ENCODE peak calls at places on chromosome 15, in eight cellular contexts. V, E, H, M, A, W, J and F are unnamed samples.

GRCh38 chr15:94887406-94887805 is 656.0 kb downstream of the MCTP2 start:
- DNase-seq in V (no peak), J (no peak), W (no peak), A (peak), E (no peak), M (no peak), H (no peak), F (no peak)

GRCh38 chr15:36449662-36450145 is 129.7 kb upstream of the CDIN1 start:
- DNase-seq in J (no peak), M (no peak), W (no peak), H (no peak), E (no peak), A (peak), V (no peak), F (no peak)

GRCh38 chr15:101162701-101163483 is 89.0 kb downstream of the CHSY1 start:
- DNase-seq in A (peak), W (no peak), H (no peak), M (no peak), E (no peak), V (no peak), J (no peak), F (no peak)

GRCh38 chr15:34721802-34722795 is 32.7 kb downstream of the GJD2 start:
- DNase-seq in V (no peak), H (peak), W (no peak), M (peak), A (peak), J (peak), E (no peak), F (no peak)

GRCh38 chr15:96316953-96317629 is 13.4 kb upstream of the NR2F2 start:
- DNase-seq in H (peak), E (no peak), J (no peak), V (no peak), A (no peak), M (no peak), W (no peak), F (no peak)

GRCh38 chr15:37872661-37873060 is 61.8 kb upstream of the TMCO5A start:
- DNase-seq in W (no peak), J (no peak), M (no peak), H (no peak), V (no peak), A (peak), E (no peak), F (no peak)

GRCh38 chr15:76346666-76347506 is 10.3 kb downstream of the ISL2 start:
- DNase-seq in A (peak), V (no peak), J (no peak), H (peak), M (no peak), W (no peak), E (no peak), F (no peak)

GRCh38 chr15:45641374-45641778 is 6.5 kb downstream of the SQOR start:
- DNase-seq in M (no peak), E (peak), H (peak), J (no peak), A (peak), V (no peak), W (no peak), F (peak)

GRCh38 chr15:75779504-75779903 is 63.7 kb upstream of the UBE2Q2 start:
- DNase-seq in E (no peak), W (no peak), H (no peak), A (no peak), M (no peak), J (no peak), V (no peak), F (no peak)

GRCh38 chr15:83327041-83327440 is 42.6 kb upstream of the BNC1 start:
- DNase-seq in E (no peak), H (peak), J (no peak), W (no peak), M (no peak), V (no peak), A (no peak), F (no peak)

GRCh38 chr15:23686466-23687142 is 501 bp downstream of the NDN start:
- DNase-seq in A (peak), W (no peak), M (no peak), V (no peak), E (no peak), H (no peak), J (no peak), F (no peak)

GRCh38 chr15:63938486-63939061 is 104.8 kb upstream of the HERC1 start:
- DNase-seq in W (peak), A (no peak), M (no peak), J (no peak), E (no peak), H (peak), V (no peak), F (no peak)

GRCh38 chr15:51121118-51121517 is 26.4 kb upstream of the TNFAIP8L3 start:
- DNase-seq in E (no peak), V (no peak), J (no peak), W (peak), A (peak), H (peak), M (no peak), F (peak)

GRCh38 chr15:36911322-36911944 is 188.9 kb downstream of the MEIS2 start:
- DNase-seq in A (peak), W (no peak), M (no peak), V (no peak), H (peak), E (no peak), J (no peak), F (peak)

GRCh38 chr15:28896944-28897343 is 11.2 kb downstream of the APBA2 start:
- DNase-seq in A (peak), H (peak), J (no peak), M (peak), W (no peak), V (no peak), E (no peak), F (no peak)

GRCh38 chr15:96327155-96327741 is 3.3 kb upstream of the NR2F2 start:
- DNase-seq in A (peak), H (peak), E (peak), V (no peak), M (peak), W (no peak), J (no peak), F (peak)